ENCODE peak calls at places on chromosomes 13 and 19, in four cellular contexts. D is nucleus accumbens; Y is HTR-8/SVneo; I is stimulated activated CD4-positive, alpha-beta T cell treated with anti-CD3 and anti-CD28 coated beads, TNF-alpha, amount 100 ng/mL, for 48 hours. U is an unnamed sample.

GRCh38 chr19:12333162-12334159 is at the start of gene ZNF563:
- DNase-seq in D (peak), Y (peak), I (peak), U (peak)

GRCh38 chr19:2528543-2529173 is 52.7 kb downstream of the GADD45B start:
- DNase-seq in D (no peak), Y (no peak), I (no peak), U (no peak)

GRCh38 chr13:60654405-60654804 is 257.4 kb downstream of the TDRD3 start:
- DNase-seq in D (no peak), Y (peak), I (no peak), U (peak)

GRCh38 chr19:40165362-40165937 is 25.8 kb upstream of the MAP3K10 start:
- DNase-seq in D (no peak), Y (peak), I (peak), U (no peak)

GRCh38 chr13:66071608-66072007 is 1158.5 kb downstream of the PCDH9 start:
- DNase-seq in D (no peak), Y (no peak), I (no peak), U (no peak)

GRCh38 chr19:3443840-3444694 is 36.3 kb downstream of the SMIM24 start:
- DNase-seq in D (no peak), Y (no peak), I (no peak), U (no peak)

GRCh38 chr13:44437356-44438233 is 64.0 kb downstream of the SERP2 start:
- DNase-seq in D (no peak), Y (peak), I (no peak), U (no peak)

GRCh38 chr13:107361666-107362065 is 793.7 kb upstream of the ARGLU1 start:
- DNase-seq in D (no peak), Y (no peak), I (no peak), U (no peak)

GRCh38 chr19:48530044-48530720 is 18.5 kb upstream of the LMTK3 start:
- DNase-seq in D (no peak), Y (no peak), I (no peak), U (no peak)

GRCh38 chr13:48586591-48587103 is 53.8 kb upstream of the RCBTB2 start:
- DNase-seq in D (peak), Y (no peak), I (no peak), U (no peak)

GRCh38 chr19:55312621-55313117 is 12.5 kb downstream of the TMEM150B start:
- DNase-seq in D (no peak), Y (no peak), I (no peak), U (no peak)

GRCh38 chr19:900302-901111 is 7.2 kb downstream of the RNU6-9 start:
- DNase-seq in D (no peak), Y (no peak), I (no peak), U (no peak)

GRCh38 chr19:50777830-50778303 is 7.6 kb downstream of the GPR32 start:
- DNase-seq in D (peak), Y (no peak), I (no peak), U (no peak)

GRCh38 chr13:99432637-99433542 is 68.4 kb upstream of the TM9SF2 start:
- DNase-seq in D (peak), Y (peak), I (peak), U (peak)

GRCh38 chr13:50911051-50911690 is 1.6 kb downstream of the RNASEH2B start:
- DNase-seq in D (no peak), Y (no peak), I (no peak), U (no peak)

GRCh38 chr13:110501188-110501587 is 60.3 kb downstream of the RAB20 start:
- DNase-seq in D (no peak), Y (no peak), I (no peak), U (no peak)

GRCh38 chr19:54654447-54655321 is 8.1 kb upstream of the LILRB4 start:
- DNase-seq in D (no peak), Y (no peak), I (no peak), U (no peak)

GRCh38 chr19:5186293-5187050 is 154.1 kb downstream of the PTPRS start:
- DNase-seq in D (no peak), Y (no peak), I (no peak), U (peak)

GRCh38 chr19:29665826-29666633 is 769 bp downstream of the PLEKHF1 start:
- DNase-seq in D (no peak), Y (no peak), I (no peak), U (no peak)

GRCh38 chr13:88068316-88068715 is 397.1 kb downstream of the SLITRK5 start:
- DNase-seq in D (no peak), Y (no peak), I (no peak), U (peak)

GRCh38 chr19:30328096-30328495 is 44.1 kb upstream of the ZNF536 start:
- DNase-seq in D (no peak), Y (no peak), I (no peak), U (no peak)

GRCh38 chr19:7932930-7933300 is 7.0 kb upstream of the CTXN1 start:
- DNase-seq in D (no peak), Y (no peak), I (no peak), U (no peak)

GRCh38 chr13:93794197-93794885 is 567.7 kb downstream of the GPC6 start:
- DNase-seq in D (no peak), Y (no peak), I (peak), U (no peak)

U was measured in HS-5.